ENCODE peak calls at places on chromosome 10, in four cellular contexts. K is A549, F is HepG2, G is K562. Q is an unnamed sample.
A peak's percentile ranks its signal among the peaks of the same experiment; 100 is the strongest.

GRCh38 chr10:54983255-54983654 is 182.2 kb upstream of the PCDH15 start:
- DNase-seq in K (no peak), F (no peak), G (no peak), Q (no peak)

GRCh38 chr10:101224060-101224909 is 5.0 kb downstream of the LBX1 start:
- DNase-seq in K (no peak), F (no peak), G (no peak), Q (peak; percentile 47)

GRCh38 chr10:114291516-114291915 is 52.5 kb downstream of the VWA2 start:
- DNase-seq in K (no peak), F (no peak), G (no peak), Q (no peak)

GRCh38 chr10:25493122-25493893 is 318.5 kb downstream of the GPR158 start:
- DNase-seq in K (peak; percentile 28), F (no peak), G (peak; percentile 58), Q (peak; percentile 31)

GRCh38 chr10:15346440-15347141 is 24.5 kb downstream of the FAM171A1 start:
- DNase-seq in K (no peak), F (no peak), G (no peak), Q (no peak)

GRCh38 chr10:114547466-114547865 is 110.6 kb downstream of the ABLIM1 start:
- DNase-seq in K (no peak), F (no peak), G (no peak), Q (no peak)

GRCh38 chr10:7986851-7987250 is 67.6 kb upstream of the GATA3 start:
- DNase-seq in K (no peak), F (no peak), G (no peak), Q (no peak)

GRCh38 chr10:103678104-103678526 is 177.3 kb downstream of the SH3PXD2A start:
- DNase-seq in K (no peak), F (no peak), G (no peak), Q (no peak)

GRCh38 chr10:3763852-3764625 is 21.0 kb downstream of the KLF6 start:
- DNase-seq in K (no peak), F (no peak), G (no peak), Q (no peak)

GRCh38 chr10:87608756-87609155 is 50.9 kb upstream of the PAPSS2 start:
- DNase-seq in K (no peak), F (no peak), G (no peak), Q (no peak)

GRCh38 chr10:785539-786214 is 96.2 kb upstream of the DIP2C start:
- DNase-seq in K (no peak), F (no peak), G (peak; percentile 8), Q (no peak)

GRCh38 chr10:99976886-99977391 is 32.8 kb downstream of the DNMBP start:
- DNase-seq in K (peak; percentile 55), F (no peak), G (no peak), Q (no peak)

GRCh38 chr10:12358863-12359647 is 9.7 kb downstream of the CAMK1D start:
- DNase-seq in K (no peak), F (no peak), G (no peak), Q (no peak)

GRCh38 chr10:43076876-43077420 is at the start of gene RET:
- DNase-seq in K (peak; percentile 65), F (no peak), G (peak; percentile 94), Q (peak; percentile 67)

GRCh38 chr10:79941585-79942210 is 7.2 kb downstream of the SFTPD start:
- DNase-seq in K (no peak), F (no peak), G (no peak), Q (no peak)

DNA sequence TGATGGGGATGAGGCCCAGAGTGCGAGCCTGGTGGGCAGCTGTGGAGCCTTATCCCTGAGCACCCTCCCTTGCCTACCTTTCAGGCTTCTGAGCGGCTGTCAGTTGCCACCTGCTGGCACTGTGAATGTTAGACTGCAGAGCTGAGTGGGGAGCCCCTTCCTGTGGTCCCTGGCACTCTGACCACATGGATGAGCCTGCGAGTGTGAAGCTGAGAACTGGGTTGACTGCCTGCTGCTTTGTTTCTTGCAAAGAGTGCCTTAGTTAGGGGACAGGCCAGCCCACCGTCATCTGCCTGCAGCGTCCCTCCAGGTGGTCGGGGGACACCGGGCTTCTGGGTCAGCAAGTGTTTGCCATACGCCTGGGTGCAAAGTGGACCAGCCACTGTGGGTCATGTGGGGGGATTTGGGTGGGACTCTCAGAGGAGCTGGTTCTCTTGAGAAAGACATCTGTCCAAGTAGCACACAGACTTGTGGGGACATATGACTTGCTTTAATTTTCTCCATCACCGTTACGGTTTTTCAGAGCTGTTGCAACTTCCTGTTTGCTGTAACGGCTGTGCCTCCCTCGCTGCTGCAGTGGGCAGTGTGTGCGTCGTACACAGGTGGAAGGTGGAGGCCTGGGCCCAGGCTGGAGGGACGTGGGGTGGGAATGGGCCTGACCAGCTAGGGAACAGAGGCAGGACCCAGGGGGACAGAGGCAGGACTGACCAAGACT is 13.7 kb downstream of the INPP5A start:
- DNase-seq in K (no peak), F (no peak), G (peak; percentile 2), Q (no peak)
- TF ChIP-seq HMGXB4 in K (no peak), F (no peak), G (no peak), Q (no peak)

DNA sequence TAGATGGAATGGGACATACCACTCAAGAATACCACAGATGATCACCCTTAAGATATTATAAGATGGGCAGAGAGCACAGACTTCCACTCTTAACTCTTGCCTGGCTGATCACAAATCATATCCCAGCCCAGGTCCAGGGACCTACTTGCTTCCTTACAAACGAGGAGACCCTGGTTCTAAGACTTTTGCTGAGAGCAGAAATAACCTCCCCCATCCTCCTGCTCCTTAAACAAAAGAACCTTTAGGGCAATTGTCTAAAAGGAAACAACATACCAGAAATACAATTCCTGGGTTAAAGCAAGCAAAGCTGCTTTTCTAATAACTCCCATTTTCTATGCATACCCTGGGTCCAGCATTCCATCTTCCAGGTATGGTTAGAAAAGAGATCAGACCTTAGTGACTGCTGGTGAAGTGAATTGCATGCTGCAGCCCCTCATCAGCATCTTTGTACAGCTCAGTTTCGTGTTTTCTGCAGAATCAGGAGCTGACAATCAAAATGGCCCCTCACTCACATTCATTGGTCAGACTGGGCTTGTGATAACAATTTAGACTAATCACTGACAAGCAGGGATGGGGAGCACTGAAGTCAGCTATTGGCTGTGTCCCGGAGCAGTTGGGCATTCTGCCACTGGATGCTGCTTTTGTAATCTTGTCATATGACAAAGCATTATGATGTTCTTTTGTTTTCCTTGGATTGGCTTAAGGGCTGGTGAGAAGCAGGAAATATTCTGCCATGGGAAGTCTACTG is 14.6 kb downstream of the IFIT3 start:
- DNase-seq in K (peak; percentile 28), F (no peak), G (no peak), Q (no peak)
- TF ChIP-seq HMGXB4 in K (no peak), F (no peak), G (no peak), Q (no peak)

GRCh38 chr10:119595715-119596515 is 849 bp downstream of the TIAL1 start:
- DNase-seq in K (peak; percentile 50), F (no peak), G (peak; percentile 70), Q (peak; percentile 19)

GRCh38 chr10:119595134-119595714 is 1.5 kb downstream of the TIAL1 start:
- DNase-seq in K (no peak), F (peak; percentile 43), G (no peak), Q (no peak)

GRCh38 chr10:119598397-119598796 is 1.6 kb upstream of the TIAL1 start:
- DNase-seq in K (no peak), F (no peak), G (no peak), Q (no peak)

GRCh38 chr10:119597405-119598186 is 832 bp upstream of the TIAL1 start:
- DNase-seq in K (no peak), F (no peak), G (no peak), Q (no peak)

DNA sequence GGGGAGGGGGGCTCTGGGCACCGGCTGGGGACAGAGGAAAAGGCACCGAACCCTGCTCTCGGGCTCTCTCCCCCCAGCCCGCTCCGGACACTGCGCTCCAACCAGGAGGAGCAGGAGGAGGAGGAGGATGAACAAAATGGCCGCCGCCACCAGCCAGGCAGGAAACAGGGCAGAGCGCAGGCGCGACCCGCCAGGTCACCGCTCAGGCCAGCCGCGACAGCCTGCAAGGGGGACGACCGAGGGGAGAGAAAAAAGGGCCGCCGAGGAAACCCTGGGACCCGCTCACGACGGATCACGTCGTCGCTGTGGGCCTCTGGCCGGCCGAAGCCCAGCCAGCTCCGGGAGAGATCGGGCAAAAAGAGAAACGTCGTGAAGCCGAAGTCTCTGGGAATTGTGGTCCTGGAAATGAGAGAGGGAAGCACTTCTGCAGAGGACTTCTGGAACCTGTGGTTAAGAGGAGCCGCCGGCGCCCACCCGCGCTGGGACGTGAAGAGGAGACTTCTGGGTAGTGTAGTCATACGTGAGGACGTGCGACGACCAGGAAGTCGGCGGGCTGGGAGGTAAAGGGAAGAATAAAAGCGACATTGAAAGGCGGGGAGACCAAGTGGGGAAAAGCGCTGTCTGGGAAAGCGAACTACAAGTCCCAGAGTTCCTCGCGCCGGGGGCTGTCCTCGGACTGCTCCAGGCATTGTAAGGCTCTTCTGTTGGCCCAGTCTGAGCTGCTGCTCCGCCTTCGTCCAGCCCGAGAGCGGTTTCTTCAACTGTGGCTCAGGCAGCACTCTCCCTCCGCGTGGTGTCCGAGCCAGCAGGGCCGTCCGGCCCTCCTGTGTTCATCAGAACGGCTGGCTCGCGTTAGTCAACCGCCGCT is at the start of gene TIAL1:
- DNase-seq in K (peak; percentile 94), F (peak; percentile 99), G (peak; percentile 75), Q (peak; percentile 97)
- TF ChIP-seq HMGXB4 in K (no peak), F (peak; percentile 74), G (no peak), Q (peak; percentile 41)

GRCh38 chr10:76408646-76409045 is 977.2 kb downstream of the LRMDA start:
- DNase-seq in K (no peak), F (no peak), G (no peak), Q (no peak)

GRCh38 chr10:76416642-76417041 is 985.2 kb downstream of the LRMDA start:
- DNase-seq in K (no peak), F (no peak), G (no peak), Q (no peak)

GRCh38 chr10:76415559-76415958 is 984.1 kb downstream of the LRMDA start:
- DNase-seq in K (no peak), F (no peak), G (no peak), Q (no peak)

GRCh38 chr10:76405932-76406331 is 974.5 kb downstream of the LRMDA start:
- DNase-seq in K (no peak), F (no peak), G (no peak), Q (no peak)

GRCh38 chr10:76411719-76412435 is 980.5 kb downstream of the LRMDA start:
- DNase-seq in K (no peak), F (no peak), G (no peak), Q (no peak)
- TF ChIP-seq HMGXB4 in K (no peak), F (no peak), G (no peak), Q (no peak)

GRCh38 chr10:18666810-18667209 is 7.6 kb downstream of the ARL5B start:
- DNase-seq in K (no peak), F (peak; percentile 36), G (no peak), Q (no peak)
- TF ChIP-seq HMGXB4 in K (no peak), F (no peak), G (no peak), Q (no peak)

Q was measured in WTC11.